ENCODE peak calls at places on chromosomes 7 and 10, in six cellular contexts. G is HCT116, S is IMR-90, D is cardiac fibroblast, A is BJ, L is colonic mucosa. Y is an unnamed sample.

GRCh38 chr10:84540022-84540616 is 211.7 kb downstream of the CCSER2 start:
- DNase-seq in G (no peak), L (no peak), D (peak), S (peak), A (peak), Y (no peak)

GRCh38 chr7:28103984-28104628 is 76.5 kb downstream of the JAZF1 start:
- DNase-seq in D (no peak), A (no peak), L (no peak), S (no peak), G (no peak), Y (peak)

GRCh38 chr10:62379394-62379793 is 5.2 kb downstream of the ZNF365 start:
- DNase-seq in S (no peak), D (no peak), A (no peak), L (no peak), G (no peak), Y (no peak)

GRCh38 chr7:85285502-85285901 is 98.6 kb upstream of the SEMA3D start:
- DNase-seq in A (no peak), L (no peak), G (no peak), S (no peak), D (no peak), Y (no peak)

GRCh38 chr7:104805449-104806317 is 208.3 kb upstream of the KMT2E start:
- DNase-seq in G (no peak), S (no peak), L (no peak), A (no peak), D (no peak), Y (no peak)

GRCh38 chr7:19101911-19102310 is 15.5 kb downstream of the TWIST1 start:
- DNase-seq in G (no peak), L (no peak), D (no peak), A (no peak), S (no peak), Y (no peak)

GRCh38 chr10:118564652-118565051 is 30.8 kb downstream of the PRLHR start:
- DNase-seq in L (no peak), D (peak), A (no peak), G (no peak), S (no peak), Y (no peak)

GRCh38 chr7:131383937-131384635 is 56.4 kb downstream of the MKLN1 start:
- DNase-seq in D (no peak), L (no peak), S (no peak), A (no peak), G (no peak), Y (no peak)

GRCh38 chr7:115210552-115210951 is 288.7 kb downstream of the MDFIC start:
- DNase-seq in L (no peak), A (no peak), G (no peak), D (no peak), S (no peak), Y (no peak)

GRCh38 chr10:112898540-112899395 is 51.3 kb upstream of the TCF7L2 start:
- DNase-seq in L (peak), S (peak), G (peak), D (peak), A (no peak), Y (no peak)

GRCh38 chr10:132387723-132388210 is 9.2 kb upstream of the PWWP2B start:
- DNase-seq in G (no peak), D (peak), L (peak), S (peak), A (no peak), Y (no peak)

GRCh38 chr10:44413416-44413815 is 28.5 kb upstream of the CXCL12 start:
- DNase-seq in S (no peak), G (no peak), D (no peak), A (no peak), L (no peak), Y (no peak)

GRCh38 chr10:88062798-88063472 is 199.5 kb downstream of the PTEN start:
- DNase-seq in A (no peak), G (no peak), L (no peak), D (peak), S (peak), Y (no peak)

GRCh38 chr7:123043642-123044041 is 48.1 kb upstream of the TAS2R16 start:
- DNase-seq in D (no peak), G (no peak), L (no peak), A (no peak), S (no peak), Y (no peak)

GRCh38 chr10:95187617-95188016 is 6.4 kb upstream of the ACSM6 start:
- DNase-seq in G (no peak), L (no peak), D (no peak), S (no peak), A (no peak), Y (no peak)

GRCh38 chr10:70493660-70494234 is 15.2 kb downstream of the PALD1 start:
- DNase-seq in D (no peak), S (no peak), A (no peak), L (peak), G (no peak), Y (no peak)

GRCh38 chr10:72250666-72251065 is 23.1 kb upstream of the DDIT4 start:
- DNase-seq in D (peak), A (no peak), G (no peak), S (peak), L (no peak), Y (no peak)

GRCh38 chr10:116408716-116409115 is 18.9 kb upstream of the PNLIPRP3 start:
- DNase-seq in L (no peak), S (no peak), A (no peak), D (no peak), G (no peak), Y (no peak)

GRCh38 chr7:121390109-121390508 is 6.0 kb downstream of the FAM3C start:
- DNase-seq in D (no peak), S (no peak), A (no peak), G (no peak), L (no peak), Y (no peak)

GRCh38 chr7:18866359-18867036 is 250.9 kb downstream of the TWIST1 start:
- DNase-seq in S (peak), G (peak), A (peak), D (peak), L (peak), Y (no peak)

GRCh38 chr7:27872281-27873005 is 132.5 kb downstream of the TAX1BP1 start:
- DNase-seq in G (no peak), D (no peak), L (no peak), A (no peak), S (no peak), Y (no peak)

GRCh38 chr10:95273393-95274312 is 17.1 kb downstream of the PDLIM1 start:
- DNase-seq in G (no peak), D (peak), A (peak), S (peak), L (peak), Y (peak)

GRCh38 chr7:299169-299568 is 9.2 kb downstream of the FOXL3 start:
- DNase-seq in A (no peak), L (no peak), G (no peak), S (no peak), D (no peak), Y (no peak)

GRCh38 chr10:132580157-132580556 is 42.6 kb downstream of the INPP5A start:
- DNase-seq in S (no peak), A (no peak), L (no peak), G (no peak), D (no peak), Y (no peak)

GRCh38 chr7:46616636-46617035 is 695.6 kb upstream of the IGFBP3 start:
- DNase-seq in A (no peak), L (no peak), G (no peak), S (peak), D (peak), Y (no peak)

GRCh38 chr10:4532976-4533375 is 293.0 kb upstream of the AKR1E2 start:
- DNase-seq in D (peak), A (no peak), G (no peak), S (no peak), L (no peak), Y (no peak)

GRCh38 chr7:114663502-114663901 is 248.9 kb downstream of the FOXP2 start:
- DNase-seq in D (no peak), S (peak), A (no peak), G (peak), L (no peak), Y (no peak)

GRCh38 chr7:151397026-151397425 is 12.8 kb downstream of the WDR86 start:
- DNase-seq in A (no peak), G (no peak), S (no peak), L (no peak), D (no peak), Y (no peak)

GRCh38 chr10:93469454-93469853 is 12.7 kb downstream of the MYOF start:
- DNase-seq in L (no peak), D (no peak), S (no peak), A (no peak), G (no peak), Y (no peak)

GRCh38 chr7:14381306-14381705 is 391.8 kb upstream of the ETV1 start:
- DNase-seq in A (no peak), S (peak), G (no peak), D (peak), L (no peak), Y (no peak)

GRCh38 chr7:158495780-158496179 is 91.8 kb downstream of the PTPRN2 start:
- DNase-seq in S (no peak), D (peak), G (peak), A (no peak), L (no peak), Y (no peak)

GRCh38 chr10:26225322-26225721 is 8.7 kb downstream of the GAD2 start:
- DNase-seq in G (no peak), D (no peak), A (no peak), L (no peak), S (no peak), Y (no peak)

GRCh38 chr7:318476-319266 is 28.7 kb downstream of the FOXL3 start:
- DNase-seq in L (peak), A (no peak), G (no peak), S (no peak), D (no peak), Y (peak)

GRCh38 chr10:43045631-43046287 is 31.1 kb upstream of the RET start:
- DNase-seq in S (no peak), D (no peak), G (no peak), A (no peak), L (no peak), Y (no peak)

GRCh38 chr10:2020841-2021240 is 283.5 kb upstream of the ADARB2 start:
- DNase-seq in L (no peak), D (no peak), S (no peak), A (no peak), G (no peak), Y (no peak)

GRCh38 chr10:59580257-59580863 is 129.3 kb downstream of the SLC16A9 start:
- DNase-seq in A (no peak), G (peak), L (no peak), S (peak), D (peak), Y (peak)

GRCh38 chr10:30674796-30675195 is 45.2 kb upstream of the LYZL2 start:
- DNase-seq in A (no peak), D (no peak), G (no peak), S (no peak), L (no peak), Y (no peak)

GRCh38 chr7:100099452-100099851 is 1.7 kb downstream of the MCM7 start:
- DNase-seq in S (no peak), A (no peak), L (no peak), D (no peak), G (no peak), Y (no peak)

DNA sequence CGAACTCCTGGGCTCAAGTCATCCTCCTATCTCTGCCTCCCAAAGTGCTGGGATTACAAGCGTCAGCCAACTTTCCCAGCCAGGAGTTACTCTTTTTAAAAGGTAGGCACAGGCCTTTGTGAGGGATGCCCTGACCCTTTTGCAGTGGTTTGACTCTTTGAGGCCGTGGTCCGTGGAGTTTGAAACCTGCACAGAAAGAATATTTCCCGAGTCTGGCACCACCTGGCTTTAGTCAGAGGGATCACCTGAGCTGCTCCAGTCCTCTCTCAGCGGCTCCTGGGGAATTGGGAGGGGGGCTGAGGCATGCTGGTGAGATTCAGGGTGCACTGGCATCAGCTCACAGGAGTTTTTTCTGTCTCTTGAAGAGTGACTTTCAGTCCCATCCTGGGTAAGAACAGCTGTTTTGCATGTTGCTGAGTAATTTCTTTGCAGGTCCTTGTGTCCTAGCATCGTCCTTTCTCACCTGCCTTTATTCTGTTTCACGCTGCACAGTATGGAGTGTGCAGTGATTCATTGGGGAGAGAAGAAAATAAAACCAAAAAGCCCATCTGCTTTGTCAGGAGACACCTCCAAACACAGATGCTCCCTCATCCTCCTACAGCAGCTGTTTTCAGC is 284.5 kb downstream of the CAMK1D start:
- DNase-seq in D (no peak), G (no peak), L (no peak), S (no peak), A (no peak), Y (no peak)
- TF ChIP-seq CTCF in D (no peak), G (no peak), L (no peak), S (no peak), A (no peak), Y (no peak)

GRCh38 chr10:33254556-33255160 is 79.8 kb downstream of the NRP1 start:
- DNase-seq in L (no peak), D (no peak), A (no peak), S (no peak), G (no peak), Y (no peak)

GRCh38 chr10:33262871-33263270 is 71.6 kb downstream of the NRP1 start:
- DNase-seq in A (no peak), D (no peak), S (no peak), L (no peak), G (no peak), Y (no peak)

GRCh38 chr10:33257439-33257838 is 77.0 kb downstream of the NRP1 start:
- DNase-seq in S (no peak), D (no peak), A (no peak), G (no peak), L (no peak), Y (no peak)

GRCh38 chr10:33260403-33261239 is 73.8 kb downstream of the NRP1 start:
- DNase-seq in G (no peak), S (peak), A (no peak), L (no peak), D (peak), Y (no peak)

DNA sequence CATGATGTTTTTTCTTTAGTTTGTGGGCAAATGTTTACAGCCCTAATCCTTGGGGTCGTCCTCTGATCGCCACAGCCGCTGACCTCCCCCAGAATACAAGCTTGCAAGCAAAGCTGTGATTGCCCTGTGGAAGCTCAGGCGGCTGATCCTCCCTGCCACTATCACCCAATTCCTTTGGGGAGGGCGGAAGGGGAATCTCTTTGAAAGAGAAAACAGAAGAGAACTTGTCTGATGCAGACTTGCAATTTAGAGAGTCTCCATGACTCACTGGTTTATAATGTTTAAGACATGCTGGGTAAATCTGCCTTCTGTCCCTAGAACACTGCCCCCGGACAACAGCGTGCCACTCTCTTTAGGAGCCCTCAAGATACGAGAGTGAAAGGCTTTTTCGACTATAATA is 75.5 kb downstream of the NRP1 start:
- DNase-seq in S (peak), A (no peak), L (no peak), G (no peak), D (peak), Y (no peak)
- H3K4me3 ChIP-seq in S (peak), A (no peak), L (no peak), G (peak), D (no peak), Y (no peak)

GRCh38 chr10:124573726-124574455 is 112.3 kb downstream of the LHPP start:
- DNase-seq in D (no peak), S (no peak), L (no peak), G (no peak), A (no peak), Y (no peak)
- TF ChIP-seq CTCF in D (no peak), S (no peak), L (no peak), G (no peak), A (no peak), Y (no peak)

GRCh38 chr10:15473401-15473777 is 102.3 kb upstream of the FAM171A1 start:
- DNase-seq in A (no peak), G (no peak), L (no peak), D (no peak), S (no peak), Y (no peak)
- H3K4me3 ChIP-seq in A (no peak), G (no peak), L (no peak), D (no peak), S (no peak), Y (no peak)

GRCh38 chr7:77368974-77369373 is 47.2 kb downstream of the GSAP start:
- DNase-seq in D (peak), G (peak), S (peak), A (no peak), L (no peak), Y (no peak)
- TF ChIP-seq CTCF in D (peak), G (peak), S (no peak), A (peak), L (no peak), Y (peak)

Y was measured in LNCaP clone FGC.